ENCODE peak calls at places on chromosomes 4 and X, in five cellular contexts. G is stimulated activated CD4-positive, alpha-beta T cell treated with anti-CD3 and anti-CD28 coated beads, Interleukin-15, amount 100 ng/mL, for 1 hour; H is fibroblast of the aortic adventitia; X is psoas muscle; R is natural killer cell treated with Interleukin-12 subunit alpha and Interleukin-12 subunit beta and Interleukin-15 and Interleukin-18, amount 100 ng/mL, for 72 hours. Y is an unnamed sample.

GRCh38 chrX:24424948-24425347 is 40.1 kb upstream of the PDK3 start:
- DNase-seq in H (peak; percentile 68), R (no peak), X (peak; percentile 53), G (no peak), Y (peak; percentile 22)

GRCh38 chr4:154560824-154561231 is 2.0 kb upstream of the FGB start:
- DNase-seq in H (peak; percentile 49), G (no peak), X (no peak), R (no peak), Y (peak; percentile 55)

GRCh38 chrX:110341189-110342035 is 17.2 kb upstream of the RTL9 start:
- DNase-seq in X (no peak), H (peak; percentile 86), G (no peak), R (no peak), Y (peak; percentile 91)

GRCh38 chrX:9466115-9466495 is 1.2 kb downstream of the TBL1X start:
- DNase-seq in H (no peak), R (no peak), X (peak; percentile 60), G (no peak), Y (peak; percentile 21)

GRCh38 chr4:170446782-170447181 is 357.0 kb upstream of the AADAT start:
- DNase-seq in G (no peak), H (no peak), R (no peak), X (no peak), Y (no peak)

GRCh38 chr4:158710814-158711213 is 12.4 kb downstream of the PPID start:
- DNase-seq in G (no peak), R (no peak), X (no peak), H (peak; percentile 40), Y (peak; percentile 8)

GRCh38 chrX:43644124-43644701 is 11.9 kb upstream of the MAOA start:
- DNase-seq in R (no peak), H (peak; percentile 83), X (no peak), G (no peak), Y (peak; percentile 41)

GRCh38 chrX:115589419-115589818 is 28.4 kb downstream of the PLS3 start:
- DNase-seq in H (no peak), G (no peak), R (no peak), X (no peak), Y (no peak)

GRCh38 chr4:148515248-148515647 is 73.0 kb upstream of the NR3C2 start:
- DNase-seq in R (no peak), H (peak; percentile 40), G (no peak), X (no peak), Y (peak; percentile 57)

GRCh38 chrX:45445745-45446412 is 245.2 kb upstream of the DIPK2B start:
- DNase-seq in G (no peak), H (peak; percentile 78), R (no peak), X (no peak), Y (peak; percentile 76)

GRCh38 chrX:144916785-144917184 is 330.5 kb upstream of the SPANXN1 start:
- DNase-seq in X (no peak), H (no peak), R (no peak), G (no peak), Y (no peak)

GRCh38 chrX:154648931-154649863 is 4.2 kb downstream of the CTAG2 start:
- DNase-seq in H (no peak), R (no peak), G (no peak), X (no peak), Y (no peak)

GRCh38 chr4:86848136-86848535 is 1.0 kb downstream of the SLC10A6 start:
- DNase-seq in R (no peak), H (no peak), G (no peak), X (no peak), Y (no peak)

GRCh38 chr4:12889054-12889453 is 595.1 kb downstream of the RAB28 start:
- DNase-seq in X (peak; percentile 23), G (no peak), H (no peak), R (no peak), Y (no peak)

GRCh38 chrX:83145910-83146309 is 362.2 kb upstream of the POU3F4 start:
- DNase-seq in H (no peak), X (no peak), G (no peak), R (no peak), Y (no peak)

GRCh38 chr4:99887837-99888236 is 6.4 kb downstream of the LAMTOR3 start:
- DNase-seq in X (no peak), H (peak; percentile 63), R (no peak), G (no peak), Y (peak; percentile 46)

GRCh38 chrX:141405878-141406492 is 163.7 kb upstream of the SPANXC start:
- DNase-seq in X (no peak), H (peak; percentile 50), R (no peak), G (no peak), Y (peak; percentile 83)

GRCh38 chrX:40266490-40267333 is 169.0 kb upstream of the BCOR start:
- DNase-seq in R (no peak), H (peak; percentile 63), G (peak; percentile 17), X (peak; percentile 65), Y (peak; percentile 56)

GRCh38 chr4:145755802-145756201 is 75.9 kb downstream of the C4orf51 start:
- DNase-seq in H (peak; percentile 27), R (no peak), X (no peak), G (no peak), Y (peak; percentile 21)

GRCh38 chrX:39418936-39419659 is 617.8 kb downstream of the MID1IP1 start:
- DNase-seq in X (no peak), G (no peak), R (no peak), H (no peak), Y (no peak)

GRCh38 chrX:47224266-47224895 is 5.9 kb downstream of the CDK16 start:
- DNase-seq in H (no peak), R (peak; percentile 44), G (no peak), X (no peak), Y (no peak)

GRCh38 chr4:107711831-107712230 is 8.2 kb downstream of the PAPSS1 start:
- DNase-seq in R (no peak), X (no peak), H (no peak), G (no peak), Y (no peak)

GRCh38 chr4:127783971-127784519 is 1.9 kb downstream of the HSPA4L start:
- DNase-seq in R (no peak), G (no peak), X (no peak), H (peak; percentile 6), Y (no peak)

GRCh38 chr4:172142331-172142738 is 329.1 kb downstream of the GALNTL6 start:
- DNase-seq in G (no peak), R (no peak), X (no peak), H (peak; percentile 0), Y (peak; percentile 22)

GRCh38 chr4:157075401-157075800 is 549 bp upstream of the GLRB start:
- DNase-seq in H (no peak), R (no peak), X (no peak), G (no peak), Y (no peak)

GRCh38 chr4:101315041-101315440 is 32.3 kb downstream of the PPP3CA start:
- DNase-seq in R (no peak), X (no peak), G (no peak), H (no peak), Y (no peak)

GRCh38 chr4:181971973-181972372 is 271.2 kb upstream of the TENM3 start:
- DNase-seq in R (no peak), H (peak; percentile 84), X (no peak), G (no peak), Y (peak; percentile 64)

GRCh38 chr4:62170235-62170634 is 970.1 kb downstream of the ADGRL3 start:
- DNase-seq in H (no peak), X (no peak), G (no peak), R (no peak), Y (no peak)

GRCh38 chr4:114027596-114027995 is 48.1 kb upstream of the ARSJ start:
- DNase-seq in G (no peak), X (no peak), R (no peak), H (no peak), Y (no peak)